ENCODE peak calls at places on chromosomes 6 and 20, in five cellular contexts. N, J, K, M and Y are unnamed samples.

GRCh38 chr20:36121981-36122930 is 32.3 kb upstream of the EPB41L1 start:
- DNase-seq in N (no peak), J (no peak), K (no peak), M (no peak), Y (no peak)

GRCh38 chr6:159130846-159131245 is 38.4 kb upstream of the FNDC1 start:
- DNase-seq in K (no peak), M (no peak), J (no peak), N (no peak), Y (no peak)

GRCh38 chr6:158708239-158708638 is 58.4 kb downstream of the SYTL3 start:
- DNase-seq in K (no peak), N (no peak), J (no peak), M (no peak), Y (no peak)

GRCh38 chr6:126383203-126383602 is 43.3 kb downstream of the CENPW start:
- DNase-seq in N (no peak), K (no peak), M (no peak), J (no peak), Y (no peak)

GRCh38 chr20:57596998-57597939 is 23.0 kb downstream of the ZBP1 start:
- DNase-seq in M (peak), N (peak), J (no peak), K (peak), Y (peak)

GRCh38 chr6:157967486-157967885 is 14.2 kb upstream of the SYNJ2 start:
- DNase-seq in M (no peak), N (no peak), J (no peak), K (no peak), Y (no peak)

GRCh38 chr6:105592329-105592728 is 189.4 kb upstream of the PREP start:
- DNase-seq in K (no peak), M (no peak), J (no peak), N (no peak), Y (no peak)

GRCh38 chr20:13280609-13281324 is 59.7 kb downstream of the ISM1 start:
- DNase-seq in K (no peak), J (no peak), N (no peak), M (no peak), Y (no peak)

GRCh38 chr6:144133225-144133821 is 17.0 kb upstream of the STX11 start:
- DNase-seq in K (no peak), J (no peak), M (no peak), N (no peak), Y (no peak)

GRCh38 chr6:30752164-30752927 is 8.0 kb upstream of the IER3 start:
- DNase-seq in K (no peak), J (peak), M (no peak), N (no peak), Y (no peak)

GRCh38 chr6:68069921-68070709 is 565.0 kb upstream of the ADGRB3 start:
- DNase-seq in J (no peak), M (no peak), N (no peak), K (no peak), Y (no peak)

GRCh38 chr6:114342086-114342825 is 567 bp downstream of the HS3ST5 start:
- DNase-seq in N (peak), J (no peak), K (no peak), M (no peak), Y (no peak)

GRCh38 chr6:123801067-123801466 is 2.6 kb upstream of the NKAIN2 start:
- DNase-seq in J (no peak), K (no peak), M (no peak), N (no peak), Y (no peak)

GRCh38 chr6:86331889-86332288 is 605.4 kb upstream of the HTR1E start:
- DNase-seq in M (no peak), J (no peak), K (no peak), N (no peak), Y (no peak)

GRCh38 chr6:157093555-157093954 is 229.8 kb downstream of the TMEM242 start:
- DNase-seq in M (no peak), N (no peak), K (no peak), J (no peak), Y (no peak)

GRCh38 chr20:63172726-63173125 is 43.2 kb downstream of the YTHDF1 start:
- DNase-seq in N (no peak), J (no peak), K (no peak), M (no peak), Y (no peak)

GRCh38 chr6:3088446-3088845 is 20.2 kb downstream of the RIPK1 start:
- DNase-seq in J (no peak), K (no peak), M (no peak), N (no peak), Y (no peak)

GRCh38 chr6:39017481-39017880 is 31.1 kb upstream of the GLP1R start:
- DNase-seq in K (no peak), N (no peak), J (no peak), M (no peak), Y (no peak)

GRCh38 chr6:119466226-119466625 is 116.7 kb upstream of the MAN1A1 start:
- DNase-seq in N (no peak), M (no peak), K (no peak), J (no peak), Y (no peak)

GRCh38 chr6:75802366-75802765 is 53.3 kb downstream of the MYO6 start:
- DNase-seq in J (no peak), M (no peak), N (no peak), K (no peak), Y (no peak)

GRCh38 chr6:38055210-38055609 is 235.7 kb downstream of the ZFAND3 start:
- DNase-seq in M (no peak), J (no peak), N (no peak), K (no peak), Y (no peak)

GRCh38 chr20:15895560-15896084 is 677.6 kb downstream of the KIF16B start:
- DNase-seq in K (no peak), J (no peak), M (no peak), N (no peak), Y (peak)

GRCh38 chr20:1331801-1332453 is 3.0 kb upstream of the SDCBP2 start:
- DNase-seq in N (no peak), J (peak), M (no peak), K (no peak), Y (no peak)

GRCh38 chr6:149862901-149863595 is 1.1 kb downstream of the LRP11 start:
- DNase-seq in K (peak), M (peak), N (peak), J (peak), Y (no peak)

GRCh38 chr6:100633096-100633766 is 168.5 kb upstream of the SIM1 start:
- DNase-seq in J (no peak), N (no peak), M (no peak), K (no peak), Y (no peak)

GRCh38 chr6:69985180-69985579 is 118.8 kb downstream of the COL19A1 start:
- DNase-seq in M (no peak), J (no peak), N (no peak), K (no peak), Y (no peak)

GRCh38 chr6:105401247-105402089 is 1.4 kb downstream of the PREP start:
- DNase-seq in M (no peak), K (no peak), J (no peak), N (no peak), Y (no peak)

GRCh38 chr20:36835453-36836198 is 40.3 kb upstream of the TLDC2 start:
- DNase-seq in N (peak), M (peak), K (peak), J (peak), Y (peak)

GRCh38 chr6:52724406-52725121 is 38.7 kb downstream of the GSTA2 start:
- DNase-seq in N (peak), M (no peak), K (peak), J (peak), Y (peak)

GRCh38 chr6:156687875-156688549 is 89.2 kb upstream of the ARID1B start:
- DNase-seq in K (no peak), M (no peak), N (peak), J (no peak), Y (no peak)

GRCh38 chr20:22531056-22531615 is 53.2 kb downstream of the FOXA2 start:
- DNase-seq in N (no peak), J (no peak), M (no peak), K (no peak), Y (no peak)

GRCh38 chr6:108714012-108714773 is 134.0 kb upstream of the ARMC2 start:
- DNase-seq in M (peak), N (no peak), J (peak), K (no peak), Y (no peak)

GRCh38 chr6:170091639-170092579 is 199.0 kb downstream of the DLL1 start:
- DNase-seq in N (no peak), K (no peak), M (no peak), J (no peak), Y (peak)

GRCh38 chr6:103236923-103237322 is 1622.8 kb downstream of the HACE1 start:
- DNase-seq in J (no peak), K (no peak), N (no peak), M (no peak), Y (no peak)

GRCh38 chr6:20817806-20818320 is 283.6 kb downstream of the CDKAL1 start:
- DNase-seq in K (no peak), M (no peak), N (no peak), J (no peak), Y (no peak)

GRCh38 chr6:53483423-53484353 is 61.2 kb downstream of the GCLC start:
- DNase-seq in M (no peak), K (no peak), N (no peak), J (peak), Y (no peak)

GRCh38 chr6:79946242-79946641 is 1.1 kb downstream of the ELOVL4 start:
- DNase-seq in K (peak), M (peak), N (peak), J (no peak), Y (no peak)